ENCODE peak calls at places on chromosomes 2 and 18, in four cellular contexts. One of them, this sample, is unnamed.

GRCh38 chr2:28469304-28469703 is 26.6 kb upstream of the PLB1 start:
- DNase-seq in WTC11: no peak
- DNase-seq in K562: no peak
- DNase-seq in HepG2: no peak
- DNase-seq in this sample: no peak

GRCh38 chr2:229956491-229956890 is 34.2 kb downstream of the FBXO36 start:
- DNase-seq in HepG2: no peak
- DNase-seq in K562: no peak
- DNase-seq in WTC11: no peak
- DNase-seq in this sample: no peak

GRCh38 chr18:50432915-50433314 is 58.1 kb downstream of the SKA1 start:
- DNase-seq in HepG2: no peak
- DNase-seq in WTC11: no peak
- DNase-seq in K562: peak
- DNase-seq in this sample: no peak

GRCh38 chr2:217099561-217099960 is 239.7 kb upstream of the TNP1 start:
- DNase-seq in K562: no peak
- DNase-seq in HepG2: no peak
- DNase-seq in WTC11: no peak
- DNase-seq in this sample: no peak

GRCh38 chr2:38315707-38316333 is 61.3 kb downstream of the ATL2 start:
- DNase-seq in WTC11: no peak
- DNase-seq in HepG2: peak
- DNase-seq in K562: peak
- DNase-seq in this sample: peak

GRCh38 chr2:20963867-20964266 is 80.0 kb downstream of the APOB start:
- DNase-seq in WTC11: no peak
- DNase-seq in K562: no peak
- DNase-seq in HepG2: no peak
- DNase-seq in this sample: no peak

GRCh38 chr18:77948571-77948970 is 698.9 kb downstream of the GALR1 start:
- DNase-seq in HepG2: no peak
- DNase-seq in K562: no peak
- DNase-seq in WTC11: no peak
- DNase-seq in this sample: no peak

GRCh38 chr2:218829868-218830451 is 1.6 kb downstream of the PRKAG3 start:
- DNase-seq in K562: no peak
- DNase-seq in WTC11: no peak
- DNase-seq in HepG2: no peak
- DNase-seq in this sample: no peak

GRCh38 chr2:216115224-216115582 is 6.1 kb downstream of the XRCC5 start:
- DNase-seq in WTC11: no peak
- DNase-seq in HepG2: no peak
- DNase-seq in K562: no peak
- DNase-seq in this sample: peak

GRCh38 chr2:32264422-32265149 is at the start of gene NLRC4:
- DNase-seq in WTC11: no peak
- DNase-seq in HepG2: no peak
- DNase-seq in K562: no peak
- DNase-seq in this sample: no peak

GRCh38 chr18:9612989-9613388 is 1.4 kb downstream of the PPP4R1 start:
- DNase-seq in K562: no peak
- DNase-seq in WTC11: no peak
- DNase-seq in HepG2: no peak
- DNase-seq in this sample: no peak

GRCh38 chr2:23904692-23905091 is 22.2 kb downstream of the ATAD2B start:
- DNase-seq in HepG2: no peak
- DNase-seq in WTC11: no peak
- DNase-seq in K562: no peak
- DNase-seq in this sample: no peak

GRCh38 chr2:187364696-187365095 is 83.4 kb downstream of the CALCRL start:
- DNase-seq in WTC11: no peak
- DNase-seq in HepG2: no peak
- DNase-seq in K562: no peak
- DNase-seq in this sample: no peak

GRCh38 chr2:187365315-187365714 is 82.7 kb downstream of the CALCRL start:
- DNase-seq in K562: no peak
- DNase-seq in WTC11: no peak
- DNase-seq in HepG2: no peak
- DNase-seq in this sample: no peak

GRCh38 chr2:187354653-187355052 is 93.4 kb downstream of the CALCRL start:
- DNase-seq in HepG2: no peak
- DNase-seq in WTC11: no peak
- DNase-seq in K562: no peak
- DNase-seq in this sample: no peak

GRCh38 chr2:187358531-187358930 is 89.5 kb downstream of the CALCRL start:
- DNase-seq in HepG2: no peak
- DNase-seq in WTC11: no peak
- DNase-seq in K562: no peak
- DNase-seq in this sample: no peak

GRCh38 chr2:187360286-187360685 is 87.8 kb downstream of the CALCRL start:
- DNase-seq in HepG2: no peak
- DNase-seq in K562: no peak
- DNase-seq in WTC11: no peak
- DNase-seq in this sample: no peak
- TF ChIP-seq ELF4 in HepG2: no peak
- TF ChIP-seq ELF4 in K562: no peak
- TF ChIP-seq ELF4 in WTC11: no peak
- TF ChIP-seq ELF4 in this sample: no peak

DNA sequence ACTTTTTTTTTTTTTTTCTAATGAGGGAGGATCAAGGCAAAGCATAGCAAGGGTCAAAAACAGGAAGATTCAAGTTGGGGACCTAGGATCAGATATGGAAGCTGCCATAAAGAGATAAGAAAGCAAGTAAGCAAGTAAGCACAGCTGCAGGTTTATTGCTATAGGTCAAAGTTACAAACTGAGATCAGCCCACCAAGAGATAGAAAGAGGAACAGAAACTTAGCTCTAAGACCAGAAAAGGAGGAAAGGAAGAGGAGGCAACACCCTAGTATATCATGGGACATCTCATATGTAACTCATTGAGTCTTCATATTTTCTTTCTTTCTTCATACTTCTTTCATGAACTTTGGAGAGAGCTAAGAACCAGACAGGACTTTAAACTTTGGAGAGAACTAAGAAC is 295.9 kb upstream of the CRIM1 start:
- DNase-seq in WTC11: no peak
- DNase-seq in HepG2: no peak
- DNase-seq in K562: no peak
- DNase-seq in this sample: no peak
- TF ChIP-seq ELF4 in WTC11: no peak
- TF ChIP-seq ELF4 in HepG2: no peak
- TF ChIP-seq ELF4 in K562: no peak
- TF ChIP-seq ELF4 in this sample: no peak

DNA sequence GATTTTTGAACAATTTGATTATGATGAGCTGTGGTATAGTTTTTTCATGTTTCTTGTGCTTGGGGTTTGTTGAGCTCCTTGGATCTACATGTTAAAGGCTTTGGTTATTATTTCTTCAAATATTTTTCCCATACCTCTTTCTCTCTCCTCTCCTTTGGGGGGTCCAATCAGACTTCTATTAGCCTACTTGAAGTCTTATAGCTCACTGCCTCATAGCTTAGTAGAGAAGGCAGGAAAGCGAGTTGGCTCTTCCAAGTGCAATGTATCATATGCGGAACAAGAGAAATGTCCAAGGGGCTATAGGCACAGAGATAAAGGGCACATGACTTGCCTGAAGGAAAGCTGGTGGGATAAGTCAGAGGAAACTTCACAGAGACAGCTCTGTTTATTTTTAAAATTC is 14.1 kb upstream of the FABP1 start:
- DNase-seq in HepG2: no peak
- DNase-seq in K562: no peak
- DNase-seq in WTC11: no peak
- DNase-seq in this sample: no peak
- TF ChIP-seq ELF4 in HepG2: no peak
- TF ChIP-seq ELF4 in K562: no peak
- TF ChIP-seq ELF4 in WTC11: no peak
- TF ChIP-seq ELF4 in this sample: no peak

DNA sequence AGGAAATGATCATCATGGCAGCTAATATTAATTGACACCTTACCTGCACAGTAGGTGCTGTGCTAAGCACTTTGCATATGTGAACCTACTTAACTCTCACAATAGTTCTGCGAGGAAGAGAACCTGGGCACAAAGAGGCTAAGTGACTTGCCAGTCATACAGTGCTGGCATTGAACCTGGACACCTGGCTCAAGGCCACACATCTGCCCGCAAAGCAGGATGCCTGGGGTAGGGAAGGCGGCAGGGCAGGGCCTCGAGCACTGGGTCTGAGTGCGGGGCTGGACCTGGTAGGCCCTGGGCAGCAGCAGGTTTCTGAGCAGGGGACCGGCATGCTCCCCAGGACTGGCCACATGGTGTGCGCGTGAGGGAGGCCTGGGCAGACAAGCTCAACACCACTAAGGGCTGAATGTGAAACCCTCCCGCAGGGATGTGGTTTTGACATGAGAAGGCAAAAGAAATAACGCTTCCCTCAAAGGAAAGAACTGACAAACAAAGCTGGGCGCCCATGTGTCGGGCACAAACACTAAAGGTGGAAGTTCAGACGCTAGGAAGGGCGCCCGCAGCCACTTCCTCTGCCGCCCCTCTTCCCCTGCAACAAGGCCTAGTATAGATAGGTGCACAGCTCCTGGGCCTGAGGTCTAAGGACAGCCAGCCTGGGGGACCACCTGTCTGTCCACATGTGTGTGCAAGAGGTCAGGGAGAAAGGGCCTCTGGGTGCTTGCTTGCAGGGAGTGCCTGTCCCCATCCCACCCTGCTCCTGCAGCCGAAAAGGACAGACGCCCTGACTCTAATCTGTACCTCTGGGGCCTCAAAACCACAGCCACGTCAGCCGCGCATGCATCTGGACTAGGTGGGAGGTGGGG is 92.5 kb downstream of the ZFP36L2 start:
- DNase-seq in HepG2: no peak
- DNase-seq in K562: no peak
- DNase-seq in WTC11: no peak
- DNase-seq in this sample: no peak
- TF ChIP-seq ELF4 in HepG2: no peak
- TF ChIP-seq ELF4 in K562: no peak
- TF ChIP-seq ELF4 in WTC11: no peak
- TF ChIP-seq ELF4 in this sample: no peak

This sample was measured in HEK293T.